ENCODE peak calls at places on chromosomes 2 and 18, in six cellular contexts. One of them, this sample, is unnamed.

GRCh38 chr2:235542728-235543125 is 48.9 kb downstream of the AGAP1 start:
- DNase-seq in K562: no peak
- DNase-seq in A549: no peak
- DNase-seq in HEK293T: no peak
- DNase-seq in HepG2: peak
- DNase-seq in GM12878: no peak
- DNase-seq in this sample: no peak

GRCh38 chr18:79545714-79546113 is 133.9 kb upstream of the CTDP1 start:
- DNase-seq in K562: no peak
- DNase-seq in A549: no peak
- DNase-seq in HEK293T: no peak
- DNase-seq in HepG2: no peak
- DNase-seq in GM12878: no peak
- DNase-seq in this sample: no peak

GRCh38 chr2:119212139-119212800 is 11.4 kb upstream of the STEAP3 start:
- DNase-seq in K562: no peak
- DNase-seq in A549: no peak
- DNase-seq in HEK293T: no peak
- DNase-seq in HepG2: no peak
- DNase-seq in GM12878: no peak
- DNase-seq in this sample: no peak

GRCh38 chr2:32711219-32711618 is 83.4 kb downstream of the TTC27 start:
- DNase-seq in K562: no peak
- DNase-seq in A549: peak
- DNase-seq in HEK293T: no peak
- DNase-seq in HepG2: no peak
- DNase-seq in GM12878: no peak
- DNase-seq in this sample: peak

GRCh38 chr2:228181098-228182019 is at the start of gene SPHKAP:
- DNase-seq in K562: no peak
- DNase-seq in A549: peak
- DNase-seq in HEK293T: no peak
- DNase-seq in HepG2: no peak
- DNase-seq in GM12878: no peak
- DNase-seq in this sample: no peak

GRCh38 chr18:69491576-69491975 is 90.9 kb downstream of the DOK6 start:
- DNase-seq in K562: no peak
- DNase-seq in A549: no peak
- DNase-seq in HEK293T: no peak
- DNase-seq in HepG2: no peak
- DNase-seq in GM12878: no peak
- DNase-seq in this sample: no peak

GRCh38 chr2:120516323-120517314 is 170.7 kb downstream of the INHBB start:
- DNase-seq in K562: no peak
- DNase-seq in A549: no peak
- DNase-seq in HEK293T: no peak
- DNase-seq in HepG2: peak
- DNase-seq in GM12878: no peak
- DNase-seq in this sample: peak

GRCh38 chr2:218435003-218435982 is 16.4 kb downstream of the VIL1 start:
- DNase-seq in K562: no peak
- DNase-seq in A549: no peak
- DNase-seq in HEK293T: no peak
- DNase-seq in HepG2: no peak
- DNase-seq in GM12878: no peak
- DNase-seq in this sample: peak

GRCh38 chr2:86556508-86556907 is 6.7 kb downstream of the CHMP3 start:
- DNase-seq in K562: no peak
- DNase-seq in A549: no peak
- DNase-seq in HEK293T: peak
- DNase-seq in HepG2: peak
- DNase-seq in GM12878: no peak
- DNase-seq in this sample: no peak

GRCh38 chr18:60865801-60866200 is 467.4 kb upstream of the CDH20 start:
- DNase-seq in K562: no peak
- DNase-seq in A549: no peak
- DNase-seq in HEK293T: no peak
- DNase-seq in HepG2: no peak
- DNase-seq in GM12878: no peak
- DNase-seq in this sample: no peak

GRCh38 chr2:15832310-15832709 is 108.0 kb upstream of the MYCN start:
- DNase-seq in K562: no peak
- DNase-seq in A549: no peak
- DNase-seq in HEK293T: no peak
- DNase-seq in HepG2: no peak
- DNase-seq in GM12878: no peak
- DNase-seq in this sample: no peak

GRCh38 chr2:197360744-197361156 is 50.2 kb upstream of the ANKRD44 start:
- DNase-seq in K562: no peak
- DNase-seq in A549: no peak
- DNase-seq in HEK293T: no peak
- DNase-seq in HepG2: no peak
- DNase-seq in GM12878: no peak
- DNase-seq in this sample: peak

GRCh38 chr2:150663143-150663542 is 175.7 kb upstream of the RND3 start:
- DNase-seq in K562: no peak
- DNase-seq in A549: no peak
- DNase-seq in HEK293T: no peak
- DNase-seq in HepG2: no peak
- DNase-seq in GM12878: no peak
- DNase-seq in this sample: peak

GRCh38 chr2:46955764-46956163 is 40.2 kb upstream of the MCFD2 start:
- DNase-seq in K562: no peak
- DNase-seq in A549: no peak
- DNase-seq in HEK293T: no peak
- DNase-seq in HepG2: no peak
- DNase-seq in GM12878: no peak
- DNase-seq in this sample: no peak

DNA sequence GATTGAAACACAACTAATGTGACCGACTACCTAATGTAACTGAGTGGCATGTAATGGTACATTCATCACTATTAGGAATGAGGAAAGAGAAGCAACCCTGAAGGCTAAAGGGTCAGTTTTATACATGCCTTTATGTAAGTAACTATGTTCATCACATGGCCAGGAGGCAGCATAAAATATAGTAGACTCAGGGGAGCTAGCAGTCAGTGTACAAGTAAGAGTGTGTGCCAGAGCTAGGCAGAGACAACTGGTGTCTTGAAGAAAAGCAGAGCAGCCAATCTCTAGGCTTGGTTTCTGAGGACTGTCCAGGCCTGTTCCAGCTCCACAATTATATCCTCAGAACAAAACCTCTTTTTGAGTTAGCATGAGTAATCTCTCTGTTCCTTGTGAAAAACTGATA is 18.1 kb downstream of the SMAD2 start:
- DNase-seq in K562: no peak
- DNase-seq in A549: no peak
- DNase-seq in HEK293T: no peak
- DNase-seq in HepG2: no peak
- DNase-seq in GM12878: no peak
- DNase-seq in this sample: no peak
- TF ChIP-seq BHLHE40 in K562: no peak
- TF ChIP-seq BHLHE40 in A549: no peak
- TF ChIP-seq BHLHE40 in HEK293T: no peak
- TF ChIP-seq BHLHE40 in HepG2: no peak
- TF ChIP-seq BHLHE40 in GM12878: no peak
- TF ChIP-seq BHLHE40 in this sample: no peak

DNA sequence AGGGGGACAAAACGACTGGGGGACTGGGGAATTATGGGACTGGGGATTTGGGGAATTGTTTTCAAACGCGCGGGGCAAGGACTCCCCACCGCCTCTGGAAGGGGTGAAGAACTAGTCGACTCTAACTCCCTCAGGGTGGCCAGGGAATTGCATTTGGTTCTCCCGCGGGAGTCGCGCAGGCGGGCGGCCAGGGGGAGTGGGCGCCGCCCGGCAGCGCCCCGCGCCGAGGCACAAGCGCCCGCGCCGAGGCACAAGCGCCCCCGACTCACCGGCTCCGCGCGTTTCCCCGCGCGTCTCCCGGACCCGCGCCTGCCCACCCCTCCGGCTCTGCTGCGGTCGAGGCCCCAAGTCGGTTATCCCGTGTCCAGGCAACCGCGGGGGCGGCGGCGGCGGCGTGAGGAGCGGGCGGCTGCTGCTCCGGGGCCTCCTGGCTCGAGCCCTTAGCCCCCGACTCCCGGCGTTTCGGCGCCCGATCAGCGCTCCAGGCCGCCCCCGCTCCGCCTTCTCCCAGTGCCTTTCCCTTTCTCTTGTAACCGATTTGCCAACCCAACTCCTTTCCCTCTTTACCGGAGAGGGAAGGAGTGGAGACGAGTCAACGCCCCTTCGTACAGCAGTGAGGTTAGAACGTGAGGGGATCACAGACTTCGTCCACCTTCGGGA is at the start of gene CCDC178:
- DNase-seq in K562: peak
- DNase-seq in A549: no peak
- DNase-seq in HEK293T: peak
- DNase-seq in HepG2: no peak
- DNase-seq in GM12878: no peak
- DNase-seq in this sample: peak
- TF ChIP-seq BHLHE40 in K562: no peak
- TF ChIP-seq BHLHE40 in A549: no peak
- TF ChIP-seq BHLHE40 in HEK293T: no peak
- TF ChIP-seq BHLHE40 in HepG2: no peak
- TF ChIP-seq BHLHE40 in GM12878: no peak
- TF ChIP-seq BHLHE40 in this sample: no peak

GRCh38 chr2:152718909-152719645 is 657 bp downstream of the ARL6IP6 start:
- DNase-seq in K562: peak
- DNase-seq in A549: peak
- DNase-seq in HEK293T: peak
- DNase-seq in HepG2: peak
- DNase-seq in GM12878: peak
- DNase-seq in this sample: no peak
- TF ChIP-seq BHLHE40 in K562: no peak
- TF ChIP-seq BHLHE40 in A549: no peak
- TF ChIP-seq BHLHE40 in HEK293T: no peak
- TF ChIP-seq BHLHE40 in HepG2: no peak
- TF ChIP-seq BHLHE40 in GM12878: no peak
- TF ChIP-seq BHLHE40 in this sample: no peak

DNA sequence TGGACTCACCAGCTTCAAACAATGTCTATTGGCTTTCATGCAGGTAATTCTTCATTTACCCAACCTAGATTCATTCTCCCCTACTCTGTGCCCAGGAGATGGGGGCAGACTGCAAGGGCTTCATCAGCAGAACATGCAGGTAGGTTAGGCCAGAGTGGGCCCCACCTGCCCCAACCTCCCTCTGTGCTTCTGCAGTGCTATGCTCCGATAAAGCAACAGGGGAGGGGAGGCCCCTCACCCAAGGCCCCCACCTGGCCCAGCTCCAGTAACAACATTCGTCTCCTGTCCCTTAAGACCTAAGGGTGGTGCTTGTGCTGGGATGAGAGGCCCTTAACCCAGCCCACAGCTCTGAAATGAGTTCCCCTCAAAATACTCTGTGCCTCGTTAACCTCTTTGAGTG is 16.7 kb upstream of the GYPC start:
- DNase-seq in K562: no peak
- DNase-seq in A549: no peak
- DNase-seq in HEK293T: no peak
- DNase-seq in HepG2: no peak
- DNase-seq in GM12878: no peak
- DNase-seq in this sample: no peak
- TF ChIP-seq BHLHE40 in K562: no peak
- TF ChIP-seq BHLHE40 in A549: no peak
- TF ChIP-seq BHLHE40 in HEK293T: no peak
- TF ChIP-seq BHLHE40 in HepG2: no peak
- TF ChIP-seq BHLHE40 in GM12878: no peak
- TF ChIP-seq BHLHE40 in this sample: no peak

GRCh38 chr2:170840717-170841210 is 24.1 kb downstream of the GAD1 start:
- DNase-seq in K562: no peak
- DNase-seq in A549: no peak
- DNase-seq in HEK293T: no peak
- DNase-seq in HepG2: no peak
- DNase-seq in GM12878: no peak
- DNase-seq in this sample: no peak
- TF ChIP-seq BHLHE40 in K562: no peak
- TF ChIP-seq BHLHE40 in A549: no peak
- TF ChIP-seq BHLHE40 in HEK293T: no peak
- TF ChIP-seq BHLHE40 in HepG2: no peak
- TF ChIP-seq BHLHE40 in GM12878: no peak
- TF ChIP-seq BHLHE40 in this sample: no peak

This sample was measured in IMR-90.